ENCODE peak calls at places on chromosome 10, in four cellular contexts. N, R, F and B are unnamed samples.

GRCh38 chr10:57964371-57964770 is 303.3 kb downstream of the IPMK start:
- DNase-seq in N (no peak), R (no peak), F (peak; percentile 82), B (no peak)

GRCh38 chr10:31808258-31809218 is 120.1 kb downstream of the ARHGAP12 start:
- DNase-seq in N (no peak), R (peak; percentile 80), F (peak; percentile 86), B (peak; percentile 86)

GRCh38 chr10:49080965-49081364 is 34.4 kb downstream of the VSTM4 start:
- DNase-seq in N (no peak), R (no peak), F (no peak), B (no peak)

GRCh38 chr10:22379059-22379458 is 33.8 kb downstream of the SPAG6 start:
- DNase-seq in N (no peak), R (no peak), F (no peak), B (no peak)

GRCh38 chr10:124984376-124984775 is 42.5 kb downstream of the ZRANB1 start:
- DNase-seq in N (no peak), R (no peak), F (no peak), B (no peak)

GRCh38 chr10:87798082-87798481 is 19.9 kb downstream of the ATAD1 start:
- DNase-seq in N (no peak), R (no peak), F (no peak), B (no peak)

GRCh38 chr10:24196426-24197039 is 12.4 kb upstream of the KIAA1217 start:
- DNase-seq in N (peak; percentile 84), R (peak; percentile 86), F (peak; percentile 76), B (peak; percentile 61)

GRCh38 chr10:98676895-98677294 is 230.2 kb upstream of the HPS1 start:
- DNase-seq in N (no peak), R (no peak), F (no peak), B (no peak)

GRCh38 chr10:24254180-24254579 is 45.2 kb downstream of the KIAA1217 start:
- DNase-seq in N (no peak), R (no peak), F (peak; percentile 57), B (no peak)

GRCh38 chr10:98045785-98046389 is 15.5 kb upstream of the CRTAC1 start:
- DNase-seq in N (peak; percentile 79), R (peak; percentile 77), F (peak; percentile 69), B (peak; percentile 55)

DNA sequence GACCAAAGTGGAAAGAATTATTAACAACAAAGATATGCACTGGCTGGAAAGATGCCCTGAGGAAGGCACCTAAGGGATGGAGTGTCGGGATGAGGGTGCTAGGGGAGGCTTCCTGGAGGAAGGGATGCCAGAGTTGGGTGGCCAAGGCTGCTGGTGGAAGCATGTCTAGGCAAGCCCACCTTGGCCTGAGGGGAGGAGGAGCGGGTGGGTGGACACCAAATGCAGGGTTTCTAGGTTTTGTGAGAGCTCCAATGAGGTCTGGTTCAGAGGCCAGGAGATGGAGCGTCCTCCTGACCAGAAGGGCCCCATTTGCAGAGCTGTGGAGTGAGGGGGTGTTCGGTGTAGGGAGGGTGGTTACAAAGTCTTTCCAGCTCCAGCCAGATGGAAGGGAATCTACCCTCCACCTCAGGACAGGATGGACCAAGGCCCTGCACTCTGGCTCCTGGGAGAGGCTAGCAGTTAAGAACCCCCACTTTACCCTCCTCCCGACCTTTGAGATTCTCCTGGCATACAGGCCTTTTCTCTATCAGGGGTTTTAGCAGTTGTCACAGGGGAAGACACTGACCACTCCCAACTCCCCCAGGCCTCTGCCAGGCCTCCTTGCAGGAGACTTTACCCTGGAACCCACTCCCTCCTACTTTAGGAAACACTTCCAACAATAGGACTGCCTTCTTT is 3.0 kb upstream of the DDIT4 start:
- DNase-seq in N (no peak), R (no peak), F (no peak), B (no peak)
- H3K4me3 ChIP-seq in N (no peak overlapping the region), R (no peak overlapping the region), F (no peak overlapping the region), B (no peak overlapping the region)

GRCh38 chr10:77576633-77577032 is 61.0 kb downstream of the KCNMA1 start:
- DNase-seq in N (no peak), R (no peak), F (no peak), B (no peak)
- H3K4me3 ChIP-seq in N (no peak overlapping the region), R (no peak overlapping the region), F (no peak overlapping the region), B (no peak overlapping the region)

GRCh38 chr10:111316607-111317006 is 239.8 kb downstream of the ADRA2A start:
- DNase-seq in N (no peak), R (peak; percentile 43), F (no peak), B (no peak)
- H3K4me3 ChIP-seq in N (no peak overlapping the region), R (no peak overlapping the region), F (no peak overlapping the region), B (no peak overlapping the region)

DNA sequence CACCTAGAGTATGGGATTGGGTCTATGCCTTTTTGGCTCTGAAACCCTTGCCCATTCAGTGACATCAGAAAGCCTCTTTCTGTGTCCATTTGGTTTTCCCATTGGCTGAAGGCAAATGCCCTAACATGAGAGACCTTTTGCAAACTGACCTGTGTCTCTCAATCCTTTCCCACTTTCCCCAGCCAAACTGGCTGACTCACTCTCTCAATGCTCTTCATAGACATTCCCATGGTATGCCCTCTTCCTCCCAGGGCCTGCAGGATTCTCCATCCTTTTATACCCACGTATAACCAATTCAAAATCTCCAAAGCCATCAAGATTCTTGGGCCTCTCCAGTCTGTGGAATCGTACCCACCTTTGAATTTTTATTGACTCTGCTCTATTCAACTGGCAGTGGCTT is 563.3 kb downstream of the GATA3 start:
- DNase-seq in N (no peak), R (no peak), F (no peak), B (no peak)
- H3K4me3 ChIP-seq in N (no peak overlapping the region), R (no peak overlapping the region), F (no peak overlapping the region), B (no peak overlapping the region)

DNA sequence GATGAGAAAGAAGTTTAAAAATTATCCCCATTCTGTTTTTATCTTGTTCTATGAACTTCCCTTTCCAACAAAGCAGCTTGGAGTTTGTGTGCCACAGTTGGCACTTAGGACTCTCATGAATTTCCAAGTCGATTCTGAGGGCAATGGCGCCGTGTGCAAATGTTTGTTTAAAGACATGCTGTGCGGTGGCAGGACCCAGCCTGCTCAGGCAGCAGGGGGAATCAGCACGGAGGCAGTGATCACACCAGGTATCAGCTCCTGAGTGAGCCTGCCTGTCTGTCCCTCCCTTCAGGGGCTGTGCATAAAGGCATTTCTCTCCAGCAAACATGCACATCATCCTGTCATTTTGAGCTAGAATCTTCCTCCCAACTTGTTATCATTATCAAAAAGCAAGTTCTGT is 109.7 kb upstream of the WDR11 start:
- DNase-seq in N (no peak), R (no peak), F (no peak), B (no peak)
- H3K4me3 ChIP-seq in N (no peak overlapping the region), R (no peak overlapping the region), F (no peak overlapping the region), B (no peak overlapping the region)

DNA sequence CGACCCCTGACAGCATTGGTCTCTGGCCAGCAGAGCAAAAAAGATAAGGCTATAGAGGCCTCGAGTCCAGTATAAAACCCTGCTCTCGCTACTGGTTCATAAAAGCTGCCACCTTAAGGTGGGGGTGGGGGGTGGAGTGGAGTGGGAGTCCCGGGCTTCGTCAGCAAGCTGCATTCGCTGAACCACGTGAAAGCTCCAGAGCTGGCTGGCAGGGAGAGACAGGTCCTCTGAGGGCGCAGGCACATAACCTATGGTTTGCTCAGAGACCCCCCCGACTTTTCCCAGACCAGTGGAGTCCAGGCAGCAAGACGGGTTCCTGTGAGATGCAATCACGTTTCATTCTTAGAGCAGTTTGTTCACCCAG is 1.4 kb downstream of the KAZALD1 start:
- DNase-seq in N (no peak), R (peak; percentile 79), F (no peak), B (no peak)
- H3K4me3 ChIP-seq in N (no peak overlapping the region), R (peak overlapping the region; percentile 80), F (peak overlapping the region; percentile 25), B (peak overlapping the region; percentile 100)